ENCODE peak calls at places on chromosomes 5 and 9, in six cellular contexts. One of them, this sample, is unnamed.

GRCh38 chr9:536597-537511 is 304.6 kb upstream of the DMRT1 start:
- DNase-seq in left ventricle myocardium superior: no peak
- DNase-seq in HEK293T: no peak
- DNase-seq in DND-41: no peak
- DNase-seq in SHP77: no peak
- DNase-seq in posterior cingulate gyrus: no peak
- DNase-seq in this sample: no peak

GRCh38 chr5:7834982-7835381 is 16.0 kb downstream of the CFAP90 start:
- DNase-seq in left ventricle myocardium superior: no peak
- DNase-seq in HEK293T: no peak
- DNase-seq in DND-41: no peak
- DNase-seq in SHP77: no peak
- DNase-seq in posterior cingulate gyrus: no peak
- DNase-seq in this sample: no peak

GRCh38 chr5:33231935-33232334 is 208.8 kb upstream of the TARS1 start:
- DNase-seq in left ventricle myocardium superior: no peak
- DNase-seq in HEK293T: no peak
- DNase-seq in DND-41: no peak
- DNase-seq in SHP77: no peak
- DNase-seq in posterior cingulate gyrus: no peak
- DNase-seq in this sample: no peak

GRCh38 chr5:169701910-169702451 is 64.9 kb downstream of the DOCK2 start:
- DNase-seq in left ventricle myocardium superior: no peak
- DNase-seq in HEK293T: peak
- DNase-seq in DND-41: no peak
- DNase-seq in SHP77: no peak
- DNase-seq in posterior cingulate gyrus: no peak
- DNase-seq in this sample: peak

GRCh38 chr9:128203024-128203841 is at the start of gene DNM1:
- DNase-seq in left ventricle myocardium superior: peak
- DNase-seq in HEK293T: peak
- DNase-seq in DND-41: peak
- DNase-seq in SHP77: peak
- DNase-seq in posterior cingulate gyrus: peak
- DNase-seq in this sample: peak

GRCh38 chr9:131276107-131276888 is at the start of gene FAM78A:
- DNase-seq in left ventricle myocardium superior: peak
- DNase-seq in HEK293T: peak
- DNase-seq in DND-41: peak
- DNase-seq in SHP77: no peak
- DNase-seq in posterior cingulate gyrus: no peak
- DNase-seq in this sample: no peak

GRCh38 chr5:27748847-27749246 is 710.5 kb upstream of the CDH9 start:
- DNase-seq in left ventricle myocardium superior: no peak
- DNase-seq in HEK293T: no peak
- DNase-seq in DND-41: no peak
- DNase-seq in SHP77: no peak
- DNase-seq in posterior cingulate gyrus: no peak
- DNase-seq in this sample: no peak

GRCh38 chr5:149212203-149212951 is 59.3 kb upstream of the AFAP1L1 start:
- DNase-seq in left ventricle myocardium superior: no peak
- DNase-seq in HEK293T: no peak
- DNase-seq in DND-41: no peak
- DNase-seq in SHP77: no peak
- DNase-seq in posterior cingulate gyrus: no peak
- DNase-seq in this sample: no peak

GRCh38 chr9:78626971-78627370 is 330.0 kb downstream of the PSAT1 start:
- DNase-seq in left ventricle myocardium superior: no peak
- DNase-seq in HEK293T: no peak
- DNase-seq in DND-41: no peak
- DNase-seq in SHP77: no peak
- DNase-seq in posterior cingulate gyrus: no peak
- DNase-seq in this sample: no peak

GRCh38 chr5:167447466-167447865 is 844.0 kb upstream of the WWC1 start:
- DNase-seq in left ventricle myocardium superior: no peak
- DNase-seq in HEK293T: no peak
- DNase-seq in DND-41: no peak
- DNase-seq in SHP77: no peak
- DNase-seq in posterior cingulate gyrus: no peak
- DNase-seq in this sample: no peak

GRCh38 chr9:92342825-92343488 is 17.2 kb downstream of the CENPP start:
- DNase-seq in left ventricle myocardium superior: no peak
- DNase-seq in HEK293T: no peak
- DNase-seq in DND-41: no peak
- DNase-seq in SHP77: no peak
- DNase-seq in posterior cingulate gyrus: no peak
- DNase-seq in this sample: no peak

GRCh38 chr5:14871573-14872069 is at the start of gene ANKH:
- DNase-seq in left ventricle myocardium superior: peak
- DNase-seq in HEK293T: peak
- DNase-seq in DND-41: peak
- DNase-seq in SHP77: peak
- DNase-seq in posterior cingulate gyrus: peak
- DNase-seq in this sample: peak

GRCh38 chr9:88049677-88050307 is 75.5 kb upstream of the CDK20 start:
- DNase-seq in left ventricle myocardium superior: no peak
- DNase-seq in HEK293T: no peak
- DNase-seq in DND-41: no peak
- DNase-seq in SHP77: no peak
- DNase-seq in posterior cingulate gyrus: no peak
- DNase-seq in this sample: no peak

GRCh38 chr9:72382405-72382804 is 17.4 kb upstream of the ZFAND5 start:
- DNase-seq in left ventricle myocardium superior: no peak
- DNase-seq in HEK293T: no peak
- DNase-seq in DND-41: no peak
- DNase-seq in SHP77: no peak
- DNase-seq in posterior cingulate gyrus: no peak
- DNase-seq in this sample: no peak

GRCh38 chr5:33049845-33050244 is 338.7 kb downstream of the NPR3 start:
- DNase-seq in left ventricle myocardium superior: peak
- DNase-seq in HEK293T: no peak
- DNase-seq in DND-41: no peak
- DNase-seq in SHP77: no peak
- DNase-seq in posterior cingulate gyrus: no peak
- DNase-seq in this sample: no peak

GRCh38 chr5:141681695-141682641 is at the start of gene ARAP3:
- DNase-seq in left ventricle myocardium superior: peak
- DNase-seq in HEK293T: peak
- DNase-seq in DND-41: no peak
- DNase-seq in SHP77: peak
- DNase-seq in posterior cingulate gyrus: no peak
- DNase-seq in this sample: peak

GRCh38 chr9:113918697-113919390 is 42.7 kb downstream of the ZNF618 start:
- DNase-seq in left ventricle myocardium superior: no peak
- DNase-seq in HEK293T: no peak
- DNase-seq in DND-41: no peak
- DNase-seq in SHP77: no peak
- DNase-seq in posterior cingulate gyrus: no peak
- DNase-seq in this sample: no peak

GRCh38 chr5:54644226-54644625 is 126.7 kb downstream of the SNX18 start:
- DNase-seq in left ventricle myocardium superior: no peak
- DNase-seq in HEK293T: no peak
- DNase-seq in DND-41: no peak
- DNase-seq in SHP77: no peak
- DNase-seq in posterior cingulate gyrus: no peak
- DNase-seq in this sample: no peak

GRCh38 chr5:137752873-137753226 is 1.3 kb downstream of the HNRNPA0 start:
- DNase-seq in left ventricle myocardium superior: no peak
- DNase-seq in HEK293T: peak
- DNase-seq in DND-41: peak
- DNase-seq in SHP77: no peak
- DNase-seq in posterior cingulate gyrus: no peak
- DNase-seq in this sample: no peak

GRCh38 chr9:95327239-95327865 is 9.8 kb upstream of the FANCC start:
- DNase-seq in left ventricle myocardium superior: no peak
- DNase-seq in HEK293T: no peak
- DNase-seq in DND-41: no peak
- DNase-seq in SHP77: no peak
- DNase-seq in posterior cingulate gyrus: no peak
- DNase-seq in this sample: no peak

This sample was measured in frontal cortex.